ENCODE peak calls at places on chromosomes 2 and 18, in nine cellular contexts. T, Z, L, H, N, M, Q, Y and K are unnamed samples.

GRCh38 chr2:117982376-117983033 is 31.4 kb downstream of the CCDC93 start:
- DNase-seq in T (no peak), Z (no peak), L (peak), H (no peak), N (no peak), M (no peak), Q (no peak), Y (no peak), K (no peak)

GRCh38 chr2:160140471-160140870 is 59.6 kb downstream of the ITGB6 start:
- DNase-seq in T (peak), Z (no peak), L (no peak), H (no peak), N (no peak), M (no peak), Q (no peak), Y (no peak), K (no peak)

GRCh38 chr2:217972037-217972436 is 30.8 kb downstream of the TNS1 start:
- DNase-seq in T (no peak), Z (no peak), L (no peak), H (no peak), N (no peak), M (no peak), Q (no peak), Y (no peak), K (no peak)

GRCh38 chr2:170404846-170405245 is 226.9 kb downstream of the MYO3B start:
- DNase-seq in T (no peak), Z (no peak), L (no peak), H (no peak), N (no peak), M (no peak), Q (no peak), Y (no peak), K (no peak)

GRCh38 chr2:107376910-107377309 is 449.8 kb upstream of the RGPD4 start:
- DNase-seq in T (no peak), Z (no peak), L (no peak), H (no peak), N (no peak), M (no peak), Q (no peak), Y (no peak), K (no peak)

GRCh38 chr2:28681216-28681981 is 70.2 kb upstream of the PPP1CB start:
- DNase-seq in T (peak), Z (no peak), L (no peak), H (no peak), N (peak), M (no peak), Q (no peak), Y (no peak), K (no peak)

GRCh38 chr2:52238782-52239181 is 1206.8 kb upstream of the NRXN1 start:
- DNase-seq in T (no peak), Z (no peak), L (peak), H (no peak), N (no peak), M (no peak), Q (no peak), Y (no peak), K (no peak)

GRCh38 chr18:25164837-25165791 is 186.9 kb downstream of the ZNF521 start:
- DNase-seq in T (peak), Z (no peak), L (no peak), H (peak), N (no peak), M (peak), Q (peak), Y (no peak), K (no peak)

DNA sequence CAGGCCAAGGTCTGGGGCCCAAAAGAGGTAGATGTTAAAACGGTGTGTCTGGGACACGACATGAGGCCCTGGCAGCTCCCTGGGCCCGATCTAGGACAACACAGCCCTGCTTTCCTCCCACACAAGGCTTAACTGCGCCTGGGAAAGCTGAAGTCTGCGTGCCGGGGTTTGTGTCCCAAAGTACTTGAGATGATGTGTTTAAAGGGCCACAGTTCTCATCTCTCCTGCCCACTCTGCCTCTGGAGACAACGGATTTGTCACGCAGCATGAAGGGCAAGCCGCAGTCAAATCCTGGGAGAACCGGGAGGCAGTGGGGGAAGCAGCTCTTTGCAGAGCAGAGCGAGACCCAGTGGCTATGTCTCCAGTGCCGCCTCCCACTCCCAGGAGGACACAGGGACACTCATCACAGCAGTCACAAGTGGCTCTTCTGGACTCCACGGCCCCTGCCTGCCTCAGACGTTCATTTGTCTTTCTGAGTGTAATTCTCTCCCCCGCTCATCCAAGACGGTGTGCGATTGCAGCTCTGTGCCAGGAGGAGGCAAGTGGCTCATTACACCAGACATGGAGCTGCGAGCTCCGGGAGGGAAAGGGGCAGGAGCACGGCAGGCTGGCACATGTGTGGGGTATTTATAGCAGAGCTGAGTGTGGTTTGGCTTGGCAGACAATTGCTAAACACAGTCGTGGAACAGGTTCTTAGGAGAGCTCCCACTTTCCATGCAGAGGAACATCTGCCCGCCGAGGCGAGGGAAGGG is 57.7 kb upstream of the SEMA4C start:
- DNase-seq in T (no peak), Z (no peak), L (no peak), H (peak), N (peak), M (peak), Q (no peak), Y (no peak), K (no peak)
- TF ChIP-seq CTCF in T (no peak), Z (no peak), L (no peak), H (peak), N (no peak), M (peak), Q (peak), Y (no peak), K (no peak)

GRCh38 chr2:187971893-187972292 is 319.8 kb upstream of the GULP1 start:
- DNase-seq in T (no peak), Z (no peak), L (no peak), H (no peak), N (no peak), M (no peak), Q (no peak), Y (no peak), K (no peak)
- TF ChIP-seq CTCF in T (no peak), Z (peak), L (no peak), H (no peak), N (no peak), M (peak), Q (no peak), Y (no peak), K (no peak)

DNA sequence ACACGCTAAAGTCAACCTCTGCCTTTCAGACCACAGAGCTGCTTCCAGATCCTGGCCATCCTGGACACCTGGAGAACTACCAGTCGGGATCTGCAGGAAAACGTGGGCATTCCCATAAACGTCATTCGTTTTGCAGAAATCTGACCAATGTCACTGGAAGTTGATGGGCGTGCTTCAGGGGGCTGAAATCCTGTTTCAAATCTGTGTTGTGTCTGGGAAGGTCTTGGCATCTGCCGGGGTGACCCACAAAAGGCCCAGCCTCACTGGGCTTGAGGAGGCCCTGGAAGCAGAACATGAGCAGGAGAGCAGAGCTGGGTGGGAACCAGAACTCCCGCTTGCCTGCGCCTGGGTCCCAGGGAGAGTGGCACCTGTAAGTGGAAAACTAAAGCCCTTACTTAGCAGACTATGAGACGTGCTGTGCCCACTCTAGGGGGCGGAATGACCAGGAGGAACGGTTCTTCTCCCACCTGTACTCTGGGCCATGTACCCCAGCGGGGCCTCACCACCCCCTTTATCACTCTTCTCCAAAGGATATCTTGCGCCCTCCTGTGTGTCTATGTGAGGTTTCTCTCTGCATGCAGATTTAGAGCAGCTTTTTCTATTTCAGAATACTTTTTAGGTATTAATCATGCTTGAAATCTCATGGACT is 200.9 kb downstream of the FAM210A start:
- DNase-seq in T (no peak), Z (no peak), L (peak), H (no peak), N (peak), M (no peak), Q (no peak), Y (no peak), K (no peak)
- TF ChIP-seq CTCF in T (no peak), Z (no peak), L (no peak), H (no peak), N (no peak), M (no peak), Q (no peak), Y (no peak), K (no peak)

DNA sequence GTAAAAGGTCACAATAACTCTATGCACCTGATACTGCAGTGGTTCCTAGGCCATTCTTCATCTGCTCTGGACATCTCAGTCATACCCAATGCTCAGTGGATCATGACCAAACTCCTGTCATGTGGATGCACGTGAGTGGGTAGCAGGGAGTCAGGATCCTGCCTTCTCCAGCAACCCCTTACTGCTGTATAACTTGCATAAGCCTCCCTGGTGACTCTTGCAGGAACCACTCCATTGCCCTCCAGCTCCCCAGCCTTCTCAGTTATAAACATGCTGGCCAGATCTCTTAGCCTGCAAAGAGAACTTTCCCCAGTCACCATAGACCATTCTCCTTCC is 98.6 kb upstream of the ZNF397 start:
- DNase-seq in T (no peak), Z (no peak), L (no peak), H (no peak), N (no peak), M (no peak), Q (no peak), Y (no peak), K (no peak)
- TF ChIP-seq CTCF in T (no peak), Z (no peak), L (no peak), H (no peak), N (no peak), M (no peak), Q (no peak), Y (no peak), K (no peak)

GRCh38 chr2:35873921-35874320 is 481.7 kb upstream of the CRIM1 start:
- DNase-seq in T (no peak), Z (no peak), L (no peak), H (no peak), N (no peak), M (no peak), Q (no peak), Y (no peak), K (no peak)
- TF ChIP-seq CTCF in T (no peak), Z (no peak), L (no peak), H (no peak), N (no peak), M (peak), Q (no peak), Y (no peak), K (peak)